ENCODE peak calls at places on chromosomes 11 and 22, in eight cellular contexts. O is left ventricle myocardium inferior, A is BE2C, G is adrenal gland, U is lower lobe of right lung, Y is psoas muscle, C is nephron progenitor cell, X is right lobe of liver. K is an unnamed sample.

GRCh38 chr22:49738566-49738965 is 89.1 kb downstream of the BRD1 start:
- DNase-seq in O (no peak), A (no peak), G (no peak), U (no peak), Y (no peak), C (no peak), X (no peak), K (peak; percentile 44)

GRCh38 chr11:69040581-69041260 is 8.0 kb upstream of the TPCN2 start:
- DNase-seq in O (no peak), A (no peak), G (no peak), U (no peak), Y (no peak), C (no peak), X (no peak), K (no peak)

GRCh38 chr11:68840661-68841653 is 759 bp downstream of the CPT1A start:
- DNase-seq in O (peak; percentile 59), A (no peak), G (peak; percentile 82), U (peak; percentile 77), Y (peak; percentile 71), C (peak; percentile 50), X (peak; percentile 83), K (no peak)

GRCh38 chr11:47332303-47332711 is 20.2 kb downstream of the MYBPC3 start:
- DNase-seq in O (peak; percentile 15), A (no peak), G (no peak), U (peak; percentile 40), Y (no peak), C (no peak), X (no peak), K (no peak)

GRCh38 chr11:122843281-122844150 is 5.2 kb downstream of the CRTAM start:
- DNase-seq in O (no peak), A (no peak), G (no peak), U (no peak), Y (no peak), C (no peak), X (no peak), K (no peak)

GRCh38 chr11:36300651-36301050 is 4.6 kb downstream of the PRR5L start:
- DNase-seq in O (peak; percentile 72), A (no peak), G (peak; percentile 82), U (peak; percentile 60), Y (peak; percentile 24), C (no peak), X (peak; percentile 68), K (no peak)

GRCh38 chr11:11010624-11011127 is 152.8 kb upstream of the ZBED5 start:
- DNase-seq in O (peak; percentile 34), A (peak; percentile 44), G (peak; percentile 21), U (peak; percentile 62), Y (peak; percentile 21), C (peak; percentile 33), X (peak; percentile 39), K (no peak)

GRCh38 chr11:4054643-4055042 is 40.0 kb upstream of the RRM1 start:
- DNase-seq in O (no peak), A (no peak), G (no peak), U (no peak), Y (no peak), C (no peak), X (no peak), K (no peak)

GRCh38 chr11:9851366-9851765 is 187.5 kb downstream of the SWAP70 start:
- DNase-seq in O (no peak), A (no peak), G (no peak), U (no peak), Y (no peak), C (no peak), X (no peak), K (no peak)

GRCh38 chr11:67316882-67317364 is 13.6 kb downstream of the SSH3 start:
- DNase-seq in O (no peak), A (no peak), G (no peak), U (no peak), Y (no peak), C (no peak), X (no peak), K (no peak)

GRCh38 chr22:19709063-19709769 is 5.1 kb upstream of the SEPTIN5 start:
- DNase-seq in O (peak; percentile 66), A (peak; percentile 57), G (no peak), U (peak; percentile 18), Y (peak; percentile 81), C (peak; percentile 3), X (peak; percentile 19), K (no peak)

GRCh38 chr11:12216100-12216499 is 105.7 kb downstream of the MICAL2 start:
- DNase-seq in O (no peak), A (no peak), G (no peak), U (no peak), Y (no peak), C (no peak), X (no peak), K (no peak)

GRCh38 chr22:19576460-19577421 is 52.5 kb upstream of the CLDN5 start:
- DNase-seq in O (peak; percentile 42), A (peak; percentile 55), G (peak; percentile 31), U (no peak), Y (no peak), C (peak; percentile 28), X (no peak), K (no peak)

GRCh38 chr11:134118016-134118415 is 49.1 kb downstream of the JAM3 start:
- DNase-seq in O (no peak), A (no peak), G (no peak), U (no peak), Y (no peak), C (no peak), X (no peak), K (no peak)

GRCh38 chr22:29268511-29269229 is 602 bp downstream of the EWSR1 start:
- DNase-seq in O (peak; percentile 74), A (peak; percentile 62), G (peak; percentile 66), U (peak; percentile 75), Y (peak; percentile 81), C (peak; percentile 62), X (peak; percentile 70), K (no peak)

GRCh38 chr11:133082851-133083488 is 449.3 kb downstream of the OPCML start:
- DNase-seq in O (peak; percentile 48), A (peak; percentile 76), G (peak; percentile 60), U (peak; percentile 76), Y (peak; percentile 65), C (peak; percentile 92), X (peak; percentile 69), K (no peak)

GRCh38 chr11:86955111-86955673 is at the start of gene FZD4:
- DNase-seq in O (peak; percentile 94), A (peak; percentile 93), G (peak; percentile 93), U (peak; percentile 93), Y (peak; percentile 95), C (peak; percentile 94), X (peak; percentile 95), K (no peak)

GRCh38 chr11:60910711-60911366 is 3.1 kb upstream of the TMEM109 start:
- DNase-seq in O (no peak), A (no peak), G (no peak), U (no peak), Y (no peak), C (no peak), X (no peak), K (no peak)

GRCh38 chr11:109783842-109784241 is 309.4 kb upstream of the ZC3H12C start:
- DNase-seq in O (no peak), A (no peak), G (no peak), U (no peak), Y (no peak), C (peak; percentile 4), X (no peak), K (no peak)

GRCh38 chr11:105719073-105719846 is 109.4 kb downstream of the GRIA4 start:
- DNase-seq in O (no peak), A (no peak), G (no peak), U (no peak), Y (no peak), C (no peak), X (no peak), K (no peak)

GRCh38 chr11:112555491-112556364 is 295.1 kb upstream of the PLET1 start:
- DNase-seq in O (peak; percentile 48), A (peak; percentile 74), G (peak; percentile 50), U (peak; percentile 65), Y (peak; percentile 54), C (peak; percentile 79), X (peak; percentile 60), K (peak; percentile 93)

GRCh38 chr22:23180301-23180892 is at the start of gene BCR:
- DNase-seq in O (peak; percentile 83), A (peak; percentile 77), G (peak; percentile 74), U (peak; percentile 85), Y (peak; percentile 76), C (peak; percentile 76), X (peak; percentile 85), K (no peak)
- TF ChIP-seq CTCF in O (no peak), A (no peak), G (no peak), U (no peak), Y (no peak), C (no peak), X (no peak), K (no peak)

DNA sequence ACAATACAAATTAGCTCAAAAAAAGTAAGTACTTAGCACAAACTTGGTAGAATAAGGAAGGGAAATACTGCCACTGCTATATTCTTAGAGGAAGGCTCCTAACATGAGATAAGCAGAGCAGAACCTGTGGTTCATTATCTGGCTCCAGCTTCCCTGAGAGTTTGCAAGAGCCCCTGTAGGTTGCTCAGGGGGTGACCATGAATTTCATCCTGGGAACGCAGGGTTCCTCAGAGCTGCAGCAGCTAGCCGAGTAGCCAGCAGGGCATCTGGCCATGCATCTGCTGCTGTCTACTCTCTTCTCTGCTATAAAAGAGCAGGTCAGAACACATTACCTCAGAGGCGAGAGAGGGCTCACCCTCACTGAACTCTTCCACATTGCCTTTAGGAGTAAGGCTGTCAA is 67.3 kb downstream of the TRPC6 start:
- DNase-seq in O (no peak), A (no peak), G (no peak), U (no peak), Y (no peak), C (peak; percentile 4), X (no peak), K (no peak)
- TF ChIP-seq CTCF in O (no peak), A (no peak), G (no peak), U (no peak), Y (no peak), C (no peak), X (no peak), K (no peak)

DNA sequence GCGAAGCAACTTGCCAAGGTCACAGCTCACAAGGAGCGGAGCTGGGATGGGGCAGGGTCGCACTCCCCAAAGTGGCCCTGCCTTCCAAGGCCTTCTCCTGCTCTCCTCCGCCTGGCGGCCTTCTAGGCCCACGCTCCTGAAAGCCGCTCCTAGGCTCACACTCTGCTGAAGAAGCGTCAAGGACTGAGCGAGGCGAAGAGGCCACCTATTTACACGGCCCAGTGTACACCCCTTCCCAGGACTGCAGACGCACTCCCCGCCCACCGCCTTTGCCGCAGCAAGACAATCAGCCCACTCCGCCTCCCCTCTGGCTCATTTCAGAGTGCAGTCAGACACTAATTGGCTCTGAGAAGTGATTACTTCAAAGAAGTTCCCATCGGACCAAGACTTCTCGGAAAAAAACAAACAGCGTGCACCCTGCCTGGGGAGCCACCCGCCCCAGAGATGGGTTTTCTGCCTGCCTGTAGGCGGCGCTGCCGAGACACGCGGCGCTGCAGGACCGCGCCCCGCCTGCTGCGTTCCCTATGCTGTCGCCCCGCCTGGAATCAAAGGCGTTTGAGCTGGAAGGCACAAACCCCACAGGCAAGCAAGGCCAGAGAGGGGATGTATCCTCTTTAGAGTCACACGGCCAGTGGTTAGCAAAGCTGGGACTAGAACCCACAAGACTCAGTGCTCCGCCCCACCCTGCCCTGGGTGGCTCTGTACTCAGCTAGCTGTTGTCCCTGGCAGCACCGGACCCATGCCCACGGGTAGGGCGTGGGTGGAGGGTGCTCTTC is 414.8 kb downstream of the BUD13 start:
- DNase-seq in O (no peak), A (no peak), G (no peak), U (peak; percentile 68), Y (no peak), C (peak; percentile 67), X (no peak), K (no peak)
- TF ChIP-seq CTCF in O (peak; percentile 40), A (peak; percentile 17), G (peak; percentile 24), U (peak; percentile 57), Y (no peak), C (peak; percentile 84), X (peak; percentile 19), K (no peak)

GRCh38 chr11:108662700-108663099 is 2.2 kb upstream of the DDX10 start:
- DNase-seq in O (no peak), A (no peak), G (no peak), U (no peak), Y (no peak), C (no peak), X (no peak), K (no peak)
- TF ChIP-seq CTCF in O (no peak), A (no peak), G (no peak), U (no peak), Y (no peak), C (no peak), X (no peak), K (no peak)

K was measured in vagina.